ENCODE peak calls at places on chromosomes 4 and X, in eight cellular contexts. W, O, E, F, M, N, D and Z are unnamed samples.

GRCh38 chr4:151117371-151117962 is 18.0 kb downstream of the RPS3A start:
- DNase-seq in W (peak), O (peak), E (peak), F (no peak), M (peak), N (no peak), D (peak), Z (peak)

GRCh38 chr4:25815586-25815985 is 47.2 kb downstream of the SEL1L3 start:
- DNase-seq in W (no peak), O (no peak), E (no peak), F (no peak), M (no peak), N (no peak), D (no peak), Z (no peak)

GRCh38 chrX:108270739-108271396 is 167.4 kb downstream of the COL4A6 start:
- DNase-seq in W (no peak), O (peak), E (peak), F (no peak), M (peak), N (no peak), D (no peak), Z (no peak)

GRCh38 chr4:70399319-70399718 is 1.6 kb downstream of the OPRPN start:
- DNase-seq in W (no peak), O (no peak), E (peak), F (no peak), M (no peak), N (no peak), D (no peak), Z (no peak)

GRCh38 chr4:158769175-158769831 is 477 bp downstream of the FNIP2 start:
- DNase-seq in W (peak), O (peak), E (peak), F (peak), M (peak), N (peak), D (peak), Z (peak)

GRCh38 chr4:156512622-156513021 is 459.0 kb downstream of the PDGFC start:
- DNase-seq in W (no peak), O (no peak), E (no peak), F (no peak), M (peak), N (no peak), D (no peak), Z (no peak)

GRCh38 chrX:153179131-153179530 is at the start of gene MAGEA1:
- DNase-seq in W (no peak), O (no peak), E (no peak), F (no peak), M (no peak), N (no peak), D (no peak), Z (no peak)

GRCh38 chr4:140807491-140808257 is 51.5 kb upstream of the TBC1D9 start:
- DNase-seq in W (no peak), O (no peak), E (no peak), F (no peak), M (peak), N (no peak), D (no peak), Z (no peak)

GRCh38 chr4:6071191-6071958 is 53.1 kb upstream of the C4orf50 start:
- DNase-seq in W (no peak), O (no peak), E (no peak), F (no peak), M (no peak), N (no peak), D (no peak), Z (no peak)

GRCh38 chrX:46588263-46588662 is 14.7 kb downstream of the CHST7 start:
- DNase-seq in W (peak), O (no peak), E (peak), F (no peak), M (no peak), N (no peak), D (no peak), Z (peak)

GRCh38 chr4:7043521-7044414 is 596 bp downstream of the TADA2B start:
- DNase-seq in W (peak), O (peak), E (no peak), F (peak), M (peak), N (peak), D (peak), Z (peak)

GRCh38 chrX:1534321-1535168 is 2.4 kb downstream of the P2RY8 start:
- DNase-seq in W (no peak), O (peak), E (no peak), F (peak), M (no peak), N (no peak), D (no peak), Z (peak)

GRCh38 chr4:125315571-125316390 is 1.0 kb downstream of the FAT4 start:
- DNase-seq in W (peak), O (peak), E (peak), F (no peak), M (peak), N (no peak), D (peak), Z (no peak)

GRCh38 chr4:54255881-54256280 is 26.8 kb downstream of the PDGFRA start:
- DNase-seq in W (no peak), O (no peak), E (peak), F (no peak), M (no peak), N (no peak), D (no peak), Z (no peak)

GRCh38 chr4:38669233-38669632 is 5.2 kb downstream of the KLF3 start:
- DNase-seq in W (no peak), O (peak), E (no peak), F (no peak), M (no peak), N (no peak), D (no peak), Z (no peak)